ENCODE peak calls at places on chromosomes 6 and 20, in seven cellular contexts. M is neuronal stem cell, I is IMR-90, J is mesendoderm, W is H1, C is H9, F is trophoblast cell. V is an unnamed sample.

GRCh38 chr20:11252447-11252846 is 578.6 kb upstream of the JAG1 start:
- DNase-seq in M (no peak), I (no peak), J (no peak), W (no peak), C (no peak), F (no peak), V (no peak)

GRCh38 chr6:905541-905940 is 212.6 kb upstream of the EXOC2 start:
- DNase-seq in M (no peak), I (no peak), J (peak), W (no peak), C (no peak), F (no peak), V (no peak)

GRCh38 chr6:47161176-47161687 is 119.1 kb upstream of the ADGRF1 start:
- DNase-seq in M (no peak), I (peak), J (no peak), W (no peak), C (no peak), F (peak), V (no peak)

GRCh38 chr6:131949615-131949908 is 1.6 kb downstream of the CCN2 start:
- DNase-seq in M (no peak), I (peak), J (no peak), W (no peak), C (no peak), F (peak), V (peak)

GRCh38 chr6:104705095-104705707 is 154.5 kb downstream of the HACE1 start:
- DNase-seq in M (no peak), I (peak), J (peak), W (no peak), C (no peak), F (no peak), V (peak)

GRCh38 chr6:156752666-156753301 is 24.4 kb upstream of the ARID1B start:
- DNase-seq in M (no peak), I (no peak), J (peak), W (peak), C (peak), F (no peak), V (no peak)

GRCh38 chr20:32707691-32708581 is 34.2 kb upstream of the C20orf203 start:
- DNase-seq in M (no peak), I (peak), J (no peak), W (no peak), C (no peak), F (no peak), V (peak)

GRCh38 chr20:24995741-24996448 is 3.3 kb upstream of the APMAP start:
- DNase-seq in M (no peak), I (no peak), J (no peak), W (peak), C (peak), F (no peak), V (no peak)

GRCh38 chr20:61941721-61942405 is 123.8 kb downstream of the TAF4 start:
- DNase-seq in M (no peak), I (no peak), J (no peak), W (no peak), C (no peak), F (no peak), V (no peak)

GRCh38 chr6:11309947-11310665 is 77.6 kb upstream of the NEDD9 start:
- DNase-seq in M (no peak), I (peak), J (peak), W (no peak), C (peak), F (no peak), V (no peak)

GRCh38 chr20:39631557-39631956 is 669.4 kb downstream of the DHX35 start:
- DNase-seq in M (no peak), I (no peak), J (peak), W (no peak), C (no peak), F (peak), V (no peak)

GRCh38 chr6:5679696-5680494 is 326.8 kb downstream of the NRN1 start:
- DNase-seq in M (no peak), I (no peak), J (no peak), W (no peak), C (no peak), F (no peak), V (no peak)

GRCh38 chr6:68575765-68576439 is 59.2 kb upstream of the ADGRB3 start:
- DNase-seq in M (no peak), I (no peak), J (peak), W (peak), C (peak), F (no peak), V (no peak)

GRCh38 chr6:75438186-75438880 is 55.3 kb downstream of the FILIP1 start:
- DNase-seq in M (no peak), I (peak), J (no peak), W (no peak), C (no peak), F (peak), V (no peak)

GRCh38 chr6:78363688-78364087 is 503.7 kb upstream of the IRAK1BP1 start:
- DNase-seq in M (no peak), I (no peak), J (peak), W (no peak), C (no peak), F (no peak), V (no peak)

GRCh38 chr20:57195023-57195758 is 71.2 kb downstream of the BMP7 start:
- DNase-seq in M (no peak), I (peak), J (no peak), W (no peak), C (no peak), F (peak), V (peak)

GRCh38 chr6:31358302-31358701 is 1.3 kb upstream of the HLA-B start:
- DNase-seq in M (no peak), I (no peak), J (no peak), W (no peak), C (no peak), F (no peak), V (no peak)

GRCh38 chr6:29137724-29138123 is 29.9 kb downstream of the OR2J3 start:
- DNase-seq in M (no peak), I (no peak), J (no peak), W (no peak), C (no peak), F (no peak), V (no peak)

GRCh38 chr6:64293298-64293697 is 657.7 kb downstream of the PHF3 start:
- DNase-seq in M (no peak), I (peak), J (no peak), W (no peak), C (no peak), F (no peak), V (peak)

GRCh38 chr20:59743767-59744485 is 139.6 kb downstream of the PHACTR3 start:
- DNase-seq in M (no peak), I (no peak), J (peak), W (no peak), C (peak), F (no peak), V (no peak)

GRCh38 chr6:112348891-112349736 is 2.0 kb downstream of the RFPL4B start:
- DNase-seq in M (no peak), I (no peak), J (no peak), W (no peak), C (no peak), F (no peak), V (no peak)

GRCh38 chr6:112338310-112338709 is 8.8 kb upstream of the RFPL4B start:
- DNase-seq in M (no peak), I (no peak), J (no peak), W (no peak), C (no peak), F (peak), V (no peak)

GRCh38 chr6:112342511-112342910 is 4.6 kb upstream of the RFPL4B start:
- DNase-seq in M (no peak), I (no peak), J (no peak), W (no peak), C (no peak), F (no peak), V (no peak)

GRCh38 chr6:112348334-112348874 is 1.3 kb downstream of the RFPL4B start:
- DNase-seq in M (no peak), I (no peak), J (no peak), W (no peak), C (no peak), F (no peak), V (no peak)

GRCh38 chr6:112343375-112343774 is 3.8 kb upstream of the RFPL4B start:
- DNase-seq in M (no peak), I (no peak), J (no peak), W (no peak), C (no peak), F (no peak), V (no peak)
- H3K18ac ChIP-seq in M (no peak), I (no peak), J (no peak), W (no peak), C (no peak), F (no peak), V (no peak)

GRCh38 chr6:111591370-111591900 is 14.2 kb downstream of the TRAF3IP2 start:
- DNase-seq in M (no peak), I (peak), J (no peak), W (no peak), C (no peak), F (peak), V (peak)

GRCh38 chr6:111590209-111590955 is 15.3 kb downstream of the TRAF3IP2 start:
- DNase-seq in M (no peak), I (peak), J (no peak), W (no peak), C (no peak), F (peak), V (no peak)

GRCh38 chr6:111591901-111592461 is 13.7 kb downstream of the TRAF3IP2 start:
- DNase-seq in M (no peak), I (no peak), J (no peak), W (no peak), C (no peak), F (peak), V (peak)

GRCh38 chr6:111588366-111588765 is 17.3 kb downstream of the TRAF3IP2 start:
- DNase-seq in M (no peak), I (no peak), J (no peak), W (no peak), C (no peak), F (no peak), V (no peak)

GRCh38 chr6:111589366-111589765 is 16.3 kb downstream of the TRAF3IP2 start:
- DNase-seq in M (no peak), I (peak), J (no peak), W (no peak), C (no peak), F (peak), V (peak)
- H3K18ac ChIP-seq in M (no peak), I (peak), J (no peak), W (no peak), C (no peak), F (no peak), V (no peak)

DNA sequence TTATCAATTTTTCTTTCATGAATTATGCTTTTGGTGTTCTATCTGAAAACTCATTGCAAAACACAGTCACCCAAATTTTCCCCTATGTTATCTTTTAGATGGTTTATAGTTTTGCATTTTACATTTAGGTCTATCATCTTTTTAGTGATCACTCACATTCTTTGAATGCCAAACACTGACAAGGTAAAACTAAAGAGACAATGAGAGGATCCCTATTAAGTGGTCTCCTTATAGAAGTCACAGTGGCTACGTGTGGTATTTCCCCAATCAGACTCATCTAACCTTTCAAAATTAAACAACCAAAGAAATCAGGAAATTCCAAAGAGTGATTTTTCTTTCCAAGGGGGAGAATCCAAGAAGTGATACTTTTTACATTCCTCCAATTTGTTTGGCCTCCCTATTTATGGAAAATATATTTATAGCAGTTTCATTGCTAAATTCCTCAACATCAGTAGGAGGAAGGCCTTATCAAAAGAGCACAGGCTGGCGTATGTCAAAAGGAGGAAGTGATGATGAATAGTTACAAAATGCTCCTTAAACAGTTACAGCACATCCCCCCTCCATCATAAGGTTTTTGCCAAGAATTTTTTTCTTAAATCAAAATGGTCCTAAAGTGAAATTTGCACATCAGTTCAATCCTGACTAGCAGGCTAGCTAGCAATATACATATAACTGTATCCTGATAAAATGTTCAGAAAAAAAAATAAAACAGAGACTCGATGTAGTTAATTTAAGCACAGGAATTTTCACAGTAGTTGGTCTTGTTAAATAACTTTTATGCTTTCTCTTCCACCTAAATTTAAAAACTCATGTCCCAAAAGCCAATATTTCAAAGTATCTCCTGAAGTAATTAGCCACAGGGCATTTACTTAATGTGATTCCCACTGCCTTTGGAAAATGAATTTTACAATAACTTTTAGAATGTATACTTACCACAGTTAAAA is 76.2 kb upstream of the IPCEF1 start:
- DNase-seq in M (no peak), I (no peak), J (no peak), W (no peak), C (no peak), F (no peak), V (no peak)
- H3K18ac ChIP-seq in M (no peak), I (no peak), J (no peak), W (no peak), C (no peak), F (no peak), V (no peak)

DNA sequence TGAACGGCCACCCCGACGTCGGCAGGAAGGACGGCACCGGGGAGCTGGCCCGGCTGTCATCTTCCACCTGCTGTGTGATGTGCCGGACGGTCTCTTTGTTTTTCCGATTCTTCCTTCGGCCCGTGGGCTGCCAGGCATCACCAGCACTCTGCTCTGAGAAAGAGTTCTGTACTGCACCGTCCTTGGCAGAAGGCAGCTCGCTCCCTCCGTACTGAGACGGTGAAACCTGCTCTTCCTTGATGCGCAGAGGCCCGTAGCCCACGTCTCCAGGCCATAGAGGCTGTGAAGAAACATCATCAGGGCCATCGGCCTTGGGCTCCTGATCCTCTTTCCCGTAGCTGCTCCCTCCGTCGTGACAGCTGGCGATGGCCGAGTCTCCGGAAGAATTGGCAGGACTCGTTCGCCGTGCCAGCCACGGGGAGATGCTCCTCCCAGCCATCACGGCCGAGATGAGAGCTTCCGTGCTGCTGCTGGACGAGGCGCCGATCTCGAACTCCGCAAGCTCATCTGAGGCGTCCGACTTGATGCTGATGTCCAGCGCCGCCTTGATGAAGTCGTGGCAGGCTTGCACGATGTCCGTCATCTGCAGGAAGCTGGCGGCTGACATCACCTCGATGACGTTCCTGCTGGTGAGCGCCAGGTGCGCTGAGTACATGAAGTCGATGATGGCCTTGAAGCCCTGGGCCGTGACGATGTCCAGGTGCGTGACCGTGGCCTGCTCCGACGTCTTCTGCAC is 41.1 kb downstream of the ZBTB46 start:
- DNase-seq in M (no peak), I (no peak), J (no peak), W (no peak), C (peak), F (no peak), V (no peak)
- H3K18ac ChIP-seq in M (no peak), I (no peak), J (no peak), W (no peak), C (no peak), F (no peak), V (no peak)

DNA sequence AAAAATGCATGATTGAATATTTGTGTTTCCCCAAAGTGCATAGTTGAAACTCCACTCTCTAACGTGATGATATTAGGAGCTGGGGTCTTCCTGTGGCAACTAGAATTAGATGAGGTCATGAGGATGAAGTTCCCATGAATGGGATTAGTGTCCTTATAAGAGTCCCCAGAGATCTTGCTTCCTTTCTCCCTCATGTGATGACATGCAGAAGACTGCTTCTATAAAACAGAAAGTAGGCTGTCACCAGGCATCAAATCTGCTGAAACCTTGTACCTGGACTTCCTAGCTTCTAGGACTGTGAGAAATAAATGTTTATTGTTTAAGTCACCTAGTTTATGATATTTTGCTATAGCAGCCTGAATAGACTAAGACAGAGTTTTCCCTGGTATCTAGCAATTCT is 586.5 kb upstream of the EPHA7 start:
- DNase-seq in M (no peak), I (no peak), J (no peak), W (no peak), C (no peak), F (no peak), V (peak)
- H3K18ac ChIP-seq in M (no peak), I (no peak), J (no peak), W (no peak), C (no peak), F (no peak), V (no peak)

DNA sequence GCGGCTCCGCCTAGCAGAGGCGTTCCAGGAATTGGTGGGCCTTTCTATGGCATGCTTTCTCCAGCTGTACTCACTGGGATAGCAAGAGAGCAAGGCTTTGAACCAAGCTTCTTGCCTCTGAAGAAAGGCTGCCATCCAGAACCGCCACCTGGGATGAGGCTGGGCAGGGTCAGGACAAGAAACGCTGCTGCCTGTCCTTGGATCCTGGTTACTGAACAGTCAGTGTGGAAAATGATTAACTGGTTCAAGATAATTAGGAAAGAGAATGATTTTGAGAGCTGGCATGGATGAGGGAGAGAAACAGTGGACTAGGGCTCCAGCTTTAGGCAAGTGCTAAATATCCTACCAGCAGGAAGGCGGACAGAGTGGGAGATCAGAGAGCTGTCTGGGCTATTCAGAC is 31.8 kb downstream of the INSM1 start:
- DNase-seq in M (no peak), I (no peak), J (no peak), W (no peak), C (no peak), F (no peak), V (no peak)
- H3K18ac ChIP-seq in M (no peak), I (no peak), J (no peak), W (no peak), C (no peak), F (no peak), V (no peak)

GRCh38 chr6:15464211-15464725 is 198.6 kb downstream of the DTNBP1 start:
- DNase-seq in M (peak), I (no peak), J (peak), W (peak), C (peak), F (peak), V (peak)
- H3K18ac ChIP-seq in M (peak), I (no peak), J (no peak), W (no peak), C (no peak), F (no peak), V (no peak)

V was measured in mesenchymal stem cell.